ENCODE peak calls at places on chromosomes 13 and 19, in ten cellular contexts. P is lower leg skin; S is GM13977; N is NCI-H2081; I is left cardiac atrium; O is mesendoderm; T is COR-L47; Z is NCI-H2029; C is posterior vena cava; J is effector memory CD8-positive, alpha-beta T cell. R is an unnamed sample.

GRCh38 chr13:27954406-27954851 is 14.7 kb downstream of the CDX2 start:
- DNase-seq in P (no peak), S (peak; percentile 49), N (no peak), I (no peak), O (peak; percentile 68), T (no peak), Z (peak; percentile 20), C (peak; percentile 80), J (no peak), R (no peak)

GRCh38 chr13:78993792-78994191 is 334.8 kb upstream of the OBI1 start:
- DNase-seq in P (no peak), S (no peak), N (no peak), I (no peak), O (no peak), T (peak; percentile 59), Z (no peak), C (no peak), J (no peak), R (no peak)

GRCh38 chr13:114259374-114259773 is 22.0 kb upstream of the UPF3A start:
- DNase-seq in P (no peak), S (no peak), N (no peak), I (no peak), O (no peak), T (peak; percentile 26), Z (peak; percentile 32), C (no peak), J (no peak), R (no peak)

GRCh38 chr19:18674616-18675015 is 8.9 kb upstream of the CRTC1 start:
- DNase-seq in P (no peak), S (no peak), N (no peak), I (peak; percentile 60), O (no peak), T (no peak), Z (peak; percentile 66), C (no peak), J (no peak), R (no peak)

GRCh38 chr19:58581227-58582141 is 8.3 kb upstream of the MZF1 start:
- DNase-seq in P (peak; percentile 78), S (peak; percentile 89), N (no peak), I (peak; percentile 87), O (peak; percentile 96), T (no peak), Z (no peak), C (peak; percentile 97), J (peak; percentile 91), R (peak; percentile 91)

GRCh38 chr13:33016414-33017409 is at the start of gene KL:
- DNase-seq in P (peak; percentile 17), S (peak; percentile 50), N (no peak), I (peak; percentile 45), O (peak; percentile 51), T (peak; percentile 28), Z (no peak), C (peak; percentile 85), J (no peak), R (no peak)

GRCh38 chr13:95573226-95573625 is 20.7 kb downstream of the CLDN10 start:
- DNase-seq in P (no peak), S (no peak), N (no peak), I (no peak), O (no peak), T (no peak), Z (no peak), C (no peak), J (no peak), R (no peak)

GRCh38 chr19:40578442-40578908 is 1.8 kb downstream of the SHKBP1 start:
- DNase-seq in P (no peak), S (no peak), N (no peak), I (no peak), O (peak; percentile 96), T (no peak), Z (no peak), C (no peak), J (no peak), R (no peak)

GRCh38 chr19:7872306-7873204 is 1.6 kb downstream of the PRR36 start:
- DNase-seq in P (no peak), S (no peak), N (no peak), I (no peak), O (no peak), T (no peak), Z (no peak), C (no peak), J (no peak), R (no peak)

GRCh38 chr13:44410328-44410859 is 36.8 kb downstream of the SERP2 start:
- DNase-seq in P (no peak), S (no peak), N (no peak), I (no peak), O (no peak), T (no peak), Z (no peak), C (no peak), J (no peak), R (no peak)